ENCODE peak calls at places on chromosomes 5 and 9, in six cellular contexts. One of them, this sample, is unnamed.

GRCh38 chr5:115168829-115169391 is 798 bp downstream of the TRIM36 start:
- DNase-seq in endothelial cell of umbilical vein: peak; percentile 7
- DNase-seq in GM12878: no peak
- DNase-seq in A549: no peak
- DNase-seq in HepG2: no peak
- DNase-seq in K562: peak; percentile 22
- DNase-seq in this sample: peak; percentile 67

GRCh38 chr9:3532158-3532557 is 6.4 kb upstream of the RFX3 start:
- DNase-seq in HepG2: no peak
- DNase-seq in A549: no peak
- DNase-seq in K562: no peak
- DNase-seq in GM12878: no peak
- DNase-seq in endothelial cell of umbilical vein: no peak
- DNase-seq in this sample: no peak

GRCh38 chr5:133938039-133938821 is 30.2 kb downstream of the C5orf15 start:
- DNase-seq in endothelial cell of umbilical vein: no peak
- DNase-seq in A549: no peak
- DNase-seq in K562: no peak
- DNase-seq in HepG2: no peak
- DNase-seq in GM12878: no peak
- DNase-seq in this sample: peak; percentile 28

GRCh38 chr9:123335227-123335985 is 20.6 kb upstream of the CRB2 start:
- DNase-seq in endothelial cell of umbilical vein: peak; percentile 14
- DNase-seq in GM12878: no peak
- DNase-seq in HepG2: no peak
- DNase-seq in K562: no peak
- DNase-seq in A549: no peak
- DNase-seq in this sample: no peak

GRCh38 chr9:89576404-89576824 is 28.4 kb upstream of the GADD45G start:
- DNase-seq in HepG2: peak; percentile 32
- DNase-seq in K562: peak; percentile 10
- DNase-seq in GM12878: no peak
- DNase-seq in endothelial cell of umbilical vein: peak; percentile 48
- DNase-seq in A549: peak; percentile 38
- DNase-seq in this sample: peak; percentile 59

GRCh38 chr5:89615839-89616518 is 733.0 kb upstream of the MEF2C start:
- DNase-seq in endothelial cell of umbilical vein: no peak
- DNase-seq in GM12878: no peak
- DNase-seq in HepG2: no peak
- DNase-seq in K562: no peak
- DNase-seq in A549: no peak
- DNase-seq in this sample: no peak

GRCh38 chr5:153151558-153151957 is 338.9 kb upstream of the GRIA1 start:
- DNase-seq in endothelial cell of umbilical vein: no peak
- DNase-seq in A549: no peak
- DNase-seq in HepG2: no peak
- DNase-seq in K562: no peak
- DNase-seq in GM12878: no peak
- DNase-seq in this sample: no peak

GRCh38 chr5:15929616-15930303 is 249.8 kb downstream of the MARCHF11 start:
- DNase-seq in K562: no peak
- DNase-seq in GM12878: no peak
- DNase-seq in HepG2: no peak
- DNase-seq in A549: no peak
- DNase-seq in endothelial cell of umbilical vein: no peak
- DNase-seq in this sample: no peak

GRCh38 chr9:109517798-109518435 is 19.8 kb upstream of the PTPN3 start:
- DNase-seq in HepG2: no peak
- DNase-seq in endothelial cell of umbilical vein: no peak
- DNase-seq in K562: no peak
- DNase-seq in GM12878: no peak
- DNase-seq in A549: no peak
- DNase-seq in this sample: no peak

GRCh38 chr9:134994926-134995791 is 77.4 kb upstream of the FCN1 start:
- DNase-seq in K562: no peak
- DNase-seq in HepG2: no peak
- DNase-seq in A549: no peak
- DNase-seq in GM12878: no peak
- DNase-seq in endothelial cell of umbilical vein: no peak
- DNase-seq in this sample: no peak

GRCh38 chr5:9059920-9060691 is 485.8 kb downstream of the SEMA5A start:
- DNase-seq in endothelial cell of umbilical vein: peak; percentile 77
- DNase-seq in A549: no peak
- DNase-seq in HepG2: no peak
- DNase-seq in K562: no peak
- DNase-seq in GM12878: no peak
- DNase-seq in this sample: no peak

GRCh38 chr5:150399158-150400019 is 13.3 kb downstream of the CD74 start:
- DNase-seq in HepG2: no peak
- DNase-seq in endothelial cell of umbilical vein: no peak
- DNase-seq in K562: no peak
- DNase-seq in GM12878: no peak
- DNase-seq in A549: no peak
- DNase-seq in this sample: no peak

GRCh38 chr5:53956632-53957031 is 353.7 kb downstream of the ARL15 start:
- DNase-seq in K562: no peak
- DNase-seq in GM12878: no peak
- DNase-seq in endothelial cell of umbilical vein: no peak
- DNase-seq in A549: no peak
- DNase-seq in HepG2: no peak
- DNase-seq in this sample: no peak

GRCh38 chr9:129175515-129175824 is 2.6 kb downstream of the IER5L start:
- DNase-seq in A549: no peak
- DNase-seq in GM12878: no peak
- DNase-seq in K562: no peak
- DNase-seq in endothelial cell of umbilical vein: no peak
- DNase-seq in HepG2: no peak
- DNase-seq in this sample: no peak

GRCh38 chr5:169296456-169297220 is 4.3 kb downstream of the SLIT3 start:
- DNase-seq in K562: no peak
- DNase-seq in endothelial cell of umbilical vein: peak; percentile 10
- DNase-seq in HepG2: no peak
- DNase-seq in A549: peak; percentile 29
- DNase-seq in GM12878: no peak
- DNase-seq in this sample: no peak

GRCh38 chr5:137440800-137441199 is 58.3 kb downstream of the SPOCK1 start:
- DNase-seq in K562: no peak
- DNase-seq in GM12878: no peak
- DNase-seq in A549: no peak
- DNase-seq in HepG2: no peak
- DNase-seq in endothelial cell of umbilical vein: no peak
- DNase-seq in this sample: no peak

GRCh38 chr5:143682788-143683419 is 129.1 kb upstream of the HMHB1 start:
- DNase-seq in HepG2: no peak
- DNase-seq in A549: no peak
- DNase-seq in K562: no peak
- DNase-seq in GM12878: no peak
- DNase-seq in endothelial cell of umbilical vein: no peak
- DNase-seq in this sample: no peak

GRCh38 chr9:133803028-133803585 is 65.0 kb upstream of the SARDH start:
- DNase-seq in endothelial cell of umbilical vein: no peak
- DNase-seq in A549: no peak
- DNase-seq in GM12878: no peak
- DNase-seq in HepG2: no peak
- DNase-seq in K562: no peak
- DNase-seq in this sample: no peak

GRCh38 chr9:128933731-128934130 is 12.9 kb downstream of the PHYHD1 start:
- DNase-seq in HepG2: no peak
- DNase-seq in endothelial cell of umbilical vein: no peak
- DNase-seq in A549: no peak
- DNase-seq in K562: no peak
- DNase-seq in GM12878: no peak
- DNase-seq in this sample: no peak

GRCh38 chr5:151738125-151738848 is 20.1 kb downstream of the ATOX1 start:
- DNase-seq in HepG2: no peak
- DNase-seq in GM12878: no peak
- DNase-seq in A549: no peak
- DNase-seq in endothelial cell of umbilical vein: no peak
- DNase-seq in K562: no peak
- DNase-seq in this sample: no peak

GRCh38 chr5:76544268-76544926 is 78.8 kb downstream of the F2RL2 start:
- DNase-seq in A549: peak; percentile 64
- DNase-seq in HepG2: peak; percentile 70
- DNase-seq in K562: peak; percentile 26
- DNase-seq in GM12878: peak; percentile 25
- DNase-seq in endothelial cell of umbilical vein: no peak
- DNase-seq in this sample: peak; percentile 81

GRCh38 chr9:96644137-96644536 is 11.0 kb downstream of the PRXL2C start:
- DNase-seq in K562: no peak
- DNase-seq in A549: peak; percentile 37
- DNase-seq in HepG2: peak; percentile 92
- DNase-seq in GM12878: no peak
- DNase-seq in endothelial cell of umbilical vein: no peak
- DNase-seq in this sample: no peak

GRCh38 chr5:83377131-83377865 is 94.2 kb upstream of the VCAN start:
- DNase-seq in endothelial cell of umbilical vein: no peak
- DNase-seq in GM12878: no peak
- DNase-seq in K562: no peak
- DNase-seq in HepG2: no peak
- DNase-seq in A549: no peak
- DNase-seq in this sample: peak; percentile 70

GRCh38 chr5:42929871-42930270 is 110.2 kb downstream of the ANXA2R start:
- DNase-seq in endothelial cell of umbilical vein: no peak
- DNase-seq in HepG2: no peak
- DNase-seq in GM12878: no peak
- DNase-seq in A549: no peak
- DNase-seq in K562: no peak
- DNase-seq in this sample: no peak

GRCh38 chr5:180338001-180338707 is 15.0 kb downstream of the GFPT2 start:
- DNase-seq in A549: no peak
- DNase-seq in HepG2: no peak
- DNase-seq in K562: no peak
- DNase-seq in endothelial cell of umbilical vein: no peak
- DNase-seq in GM12878: no peak
- DNase-seq in this sample: no peak

GRCh38 chr5:124343451-124343867 is 403.0 kb downstream of the ZNF608 start:
- DNase-seq in K562: no peak
- DNase-seq in HepG2: no peak
- DNase-seq in GM12878: no peak
- DNase-seq in A549: no peak
- DNase-seq in endothelial cell of umbilical vein: no peak
- DNase-seq in this sample: no peak

DNA sequence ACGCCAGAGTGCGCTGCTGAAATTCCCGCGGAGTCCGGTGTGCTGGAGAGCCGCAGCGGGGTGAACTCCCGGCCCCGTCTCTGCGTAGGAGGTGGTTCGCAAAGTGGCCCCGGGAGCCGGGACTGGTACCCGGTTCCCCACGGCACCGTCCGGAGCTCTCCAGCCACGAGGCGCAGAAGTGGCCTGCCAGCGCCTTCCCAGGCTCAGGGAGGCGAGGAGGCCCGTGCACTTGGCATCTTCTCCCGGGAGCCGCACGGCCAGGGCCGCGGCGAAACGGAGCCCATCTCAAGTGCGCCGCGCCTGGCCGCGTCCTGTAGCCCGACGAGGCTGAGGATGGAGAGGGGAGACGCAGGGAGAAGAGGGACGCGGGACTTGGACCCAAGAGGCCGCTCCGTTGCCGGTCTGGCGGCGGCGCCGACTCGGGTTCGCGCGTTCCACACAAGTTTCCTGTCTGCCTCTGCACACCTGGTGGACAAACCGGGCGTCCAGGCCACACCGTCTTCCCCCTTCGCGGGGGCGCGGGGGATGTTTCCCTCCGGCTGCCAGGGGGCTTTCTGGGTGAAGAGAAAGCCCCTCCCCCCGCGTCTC is 1.0 kb upstream of the IRX1 start:
- DNase-seq in GM12878: no peak
- DNase-seq in endothelial cell of umbilical vein: no peak
- DNase-seq in HepG2: no peak
- DNase-seq in K562: no peak
- DNase-seq in A549: peak; percentile 1
- DNase-seq in this sample: no peak
- TF ChIP-seq MAX in GM12878: no peak
- TF ChIP-seq MAX in endothelial cell of umbilical vein: no peak
- TF ChIP-seq MAX in HepG2: no peak
- TF ChIP-seq MAX in K562: no peak
- TF ChIP-seq MAX in A549: no peak
- TF ChIP-seq MAX in this sample: no peak

DNA sequence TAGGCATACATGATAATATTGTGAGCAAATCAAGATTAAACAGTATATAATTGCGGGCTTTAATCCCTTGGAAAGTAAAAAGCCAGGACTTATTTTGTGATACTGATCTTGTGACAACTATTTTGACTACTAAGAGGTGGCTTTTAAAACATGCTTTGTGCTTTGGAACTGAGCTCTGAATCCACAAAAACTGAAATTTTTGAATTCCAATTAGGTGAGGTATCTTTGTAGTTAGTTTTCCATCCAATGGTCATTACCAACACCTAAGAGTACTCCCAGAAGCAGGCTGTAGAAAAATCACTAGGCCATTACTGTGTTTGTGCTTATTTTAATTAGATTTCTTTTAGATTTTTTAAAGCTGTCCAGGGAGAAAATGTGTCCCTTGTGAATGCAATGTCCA is 559.5 kb upstream of the WWC1 start:
- DNase-seq in endothelial cell of umbilical vein: no peak
- DNase-seq in A549: no peak
- DNase-seq in GM12878: no peak
- DNase-seq in HepG2: no peak
- DNase-seq in K562: no peak
- DNase-seq in this sample: no peak
- TF ChIP-seq MYC in endothelial cell of umbilical vein: no peak
- TF ChIP-seq MYC in A549: no peak
- TF ChIP-seq MYC in GM12878: no peak
- TF ChIP-seq MYC in HepG2: no peak
- TF ChIP-seq MYC in K562: no peak
- TF ChIP-seq MYC in this sample: no peak

GRCh38 chr9:33151007-33151557 is 16.1 kb downstream of the B4GALT1 start:
- DNase-seq in endothelial cell of umbilical vein: peak; percentile 86
- DNase-seq in GM12878: no peak
- DNase-seq in K562: no peak
- DNase-seq in HepG2: peak; percentile 63
- DNase-seq in A549: peak; percentile 53
- DNase-seq in this sample: peak; percentile 76
- TF ChIP-seq MAX in endothelial cell of umbilical vein: no peak
- TF ChIP-seq MAX in GM12878: no peak
- TF ChIP-seq MAX in K562: no peak
- TF ChIP-seq MAX in HepG2: no peak
- TF ChIP-seq MAX in A549: no peak
- TF ChIP-seq MAX in this sample: no peak

GRCh38 chr5:56039985-56040384 is 45.2 kb upstream of the IL6ST start:
- DNase-seq in K562: no peak
- DNase-seq in GM12878: no peak
- DNase-seq in endothelial cell of umbilical vein: peak; percentile 72
- DNase-seq in HepG2: no peak
- DNase-seq in A549: no peak
- DNase-seq in this sample: no peak
- TF ChIP-seq MYC in K562: no peak
- TF ChIP-seq MYC in GM12878: no peak
- TF ChIP-seq MYC in endothelial cell of umbilical vein: no peak
- TF ChIP-seq MYC in HepG2: no peak
- TF ChIP-seq MYC in A549: no peak
- TF ChIP-seq MYC in this sample: no peak

This sample was measured in NB4.